ENCODE peak calls at places on chromosomes 13 and 19, in eight cellular contexts. One of them, this sample, is unnamed.

GRCh38 chr19:16325671-16326400 is 1.2 kb downstream of the KLF2 start:
- DNase-seq in esophagus muscularis mucosa: no peak
- DNase-seq in thyroid gland: peak; percentile 40
- DNase-seq in hepatocyte: peak; percentile 50
- DNase-seq in SK-N-MC: no peak
- DNase-seq in AG09309: no peak
- DNase-seq in aorta: peak; percentile 87
- DNase-seq in effector memory CD4-positive, alpha-beta T cell: peak; percentile 66
- DNase-seq in this sample: no peak

GRCh38 chr19:40687525-40688016 is 2.9 kb downstream of the NUMBL start:
- DNase-seq in hepatocyte: no peak
- DNase-seq in AG09309: no peak
- DNase-seq in esophagus muscularis mucosa: peak; percentile 96
- DNase-seq in thyroid gland: peak; percentile 27
- DNase-seq in effector memory CD4-positive, alpha-beta T cell: no peak
- DNase-seq in aorta: peak; percentile 95
- DNase-seq in SK-N-MC: no peak
- DNase-seq in this sample: no peak

GRCh38 chr13:32284927-32285632 is 30.1 kb downstream of the ZAR1L start:
- DNase-seq in effector memory CD4-positive, alpha-beta T cell: no peak
- DNase-seq in thyroid gland: peak; percentile 76
- DNase-seq in AG09309: peak; percentile 20
- DNase-seq in hepatocyte: no peak
- DNase-seq in aorta: no peak
- DNase-seq in SK-N-MC: peak; percentile 22
- DNase-seq in esophagus muscularis mucosa: no peak
- DNase-seq in this sample: no peak

GRCh38 chr13:104875008-104875762 is 1660.3 kb downstream of the EFNB2 start:
- DNase-seq in hepatocyte: no peak
- DNase-seq in aorta: no peak
- DNase-seq in effector memory CD4-positive, alpha-beta T cell: no peak
- DNase-seq in thyroid gland: no peak
- DNase-seq in AG09309: no peak
- DNase-seq in SK-N-MC: no peak
- DNase-seq in esophagus muscularis mucosa: no peak
- DNase-seq in this sample: peak; percentile 61

GRCh38 chr13:40340368-40341085 is 325.9 kb downstream of the FOXO1 start:
- DNase-seq in aorta: no peak
- DNase-seq in esophagus muscularis mucosa: no peak
- DNase-seq in hepatocyte: no peak
- DNase-seq in AG09309: no peak
- DNase-seq in SK-N-MC: no peak
- DNase-seq in effector memory CD4-positive, alpha-beta T cell: no peak
- DNase-seq in thyroid gland: peak; percentile 6
- DNase-seq in this sample: no peak

GRCh38 chr13:42553098-42554046 is 20.6 kb upstream of the TNFSF11 start:
- DNase-seq in hepatocyte: peak; percentile 56
- DNase-seq in thyroid gland: no peak
- DNase-seq in esophagus muscularis mucosa: no peak
- DNase-seq in AG09309: no peak
- DNase-seq in effector memory CD4-positive, alpha-beta T cell: no peak
- DNase-seq in aorta: no peak
- DNase-seq in SK-N-MC: no peak
- DNase-seq in this sample: no peak

GRCh38 chr13:32745509-32745908 is 159.3 kb downstream of the PDS5B start:
- DNase-seq in thyroid gland: no peak
- DNase-seq in hepatocyte: no peak
- DNase-seq in esophagus muscularis mucosa: no peak
- DNase-seq in SK-N-MC: no peak
- DNase-seq in AG09309: no peak
- DNase-seq in aorta: no peak
- DNase-seq in effector memory CD4-positive, alpha-beta T cell: no peak
- DNase-seq in this sample: no peak

GRCh38 chr13:33109801-33110200 is 93.6 kb downstream of the KL start:
- DNase-seq in hepatocyte: no peak
- DNase-seq in aorta: no peak
- DNase-seq in AG09309: no peak
- DNase-seq in thyroid gland: no peak
- DNase-seq in esophagus muscularis mucosa: no peak
- DNase-seq in effector memory CD4-positive, alpha-beta T cell: no peak
- DNase-seq in SK-N-MC: no peak
- DNase-seq in this sample: no peak

GRCh38 chr13:113350065-113350937 is 13.6 kb downstream of the GRTP1 start:
- DNase-seq in AG09309: no peak
- DNase-seq in aorta: peak; percentile 65
- DNase-seq in esophagus muscularis mucosa: no peak
- DNase-seq in effector memory CD4-positive, alpha-beta T cell: no peak
- DNase-seq in hepatocyte: no peak
- DNase-seq in SK-N-MC: no peak
- DNase-seq in thyroid gland: no peak
- DNase-seq in this sample: no peak

GRCh38 chr13:38767506-38768265 is 80.8 kb downstream of the FREM2 start:
- DNase-seq in SK-N-MC: no peak
- DNase-seq in effector memory CD4-positive, alpha-beta T cell: no peak
- DNase-seq in aorta: no peak
- DNase-seq in hepatocyte: no peak
- DNase-seq in thyroid gland: peak; percentile 44
- DNase-seq in AG09309: no peak
- DNase-seq in esophagus muscularis mucosa: no peak
- DNase-seq in this sample: no peak

GRCh38 chr13:111895896-111896821 is 170.8 kb upstream of the SOX1 start:
- DNase-seq in aorta: peak; percentile 59
- DNase-seq in effector memory CD4-positive, alpha-beta T cell: no peak
- DNase-seq in AG09309: no peak
- DNase-seq in hepatocyte: no peak
- DNase-seq in thyroid gland: no peak
- DNase-seq in SK-N-MC: no peak
- DNase-seq in esophagus muscularis mucosa: no peak
- DNase-seq in this sample: no peak

GRCh38 chr19:19034204-19034624 is 811 bp downstream of the ARMC6 start:
- DNase-seq in effector memory CD4-positive, alpha-beta T cell: peak; percentile 66
- DNase-seq in thyroid gland: peak; percentile 42
- DNase-seq in hepatocyte: peak; percentile 85
- DNase-seq in AG09309: no peak
- DNase-seq in aorta: no peak
- DNase-seq in esophagus muscularis mucosa: no peak
- DNase-seq in SK-N-MC: peak; percentile 48
- DNase-seq in this sample: peak; percentile 88

GRCh38 chr19:44164327-44164672 is 600 bp upstream of the ZNF226 start:
- DNase-seq in thyroid gland: no peak
- DNase-seq in SK-N-MC: no peak
- DNase-seq in hepatocyte: no peak
- DNase-seq in effector memory CD4-positive, alpha-beta T cell: no peak
- DNase-seq in aorta: no peak
- DNase-seq in esophagus muscularis mucosa: no peak
- DNase-seq in AG09309: no peak
- DNase-seq in this sample: no peak

DNA sequence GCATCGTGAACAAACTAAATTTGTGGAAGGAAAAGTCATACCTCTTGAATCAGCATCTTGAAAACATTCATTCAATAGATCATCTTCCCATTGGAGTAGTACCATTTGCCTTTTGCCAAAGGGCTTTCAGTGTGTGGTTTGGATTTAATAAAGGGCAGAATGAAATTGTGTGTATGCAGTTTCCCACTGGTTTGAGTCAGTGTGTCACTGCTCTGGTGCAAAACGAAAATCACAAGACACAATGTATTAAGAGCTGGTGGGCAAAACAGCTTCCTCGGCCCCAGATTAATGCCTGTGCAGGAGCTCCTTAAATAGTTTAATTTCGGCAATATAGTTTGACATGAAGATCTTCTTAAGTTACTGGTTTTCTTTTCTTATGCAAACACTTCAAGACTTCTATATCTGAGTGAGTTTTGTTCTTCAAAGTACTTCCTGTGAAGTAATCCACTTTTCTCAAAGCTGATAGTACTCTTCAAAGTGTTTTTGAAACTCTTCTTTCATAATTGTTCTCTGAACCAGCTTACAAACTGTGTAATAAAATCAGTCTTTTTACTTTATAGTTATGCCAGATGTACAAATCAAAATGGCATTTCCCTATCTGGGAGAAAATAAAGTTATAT is 32.1 kb downstream of the RASL11A start:
- DNase-seq in esophagus muscularis mucosa: no peak
- DNase-seq in effector memory CD4-positive, alpha-beta T cell: no peak
- DNase-seq in aorta: no peak
- DNase-seq in AG09309: no peak
- DNase-seq in thyroid gland: no peak
- DNase-seq in hepatocyte: no peak
- DNase-seq in SK-N-MC: no peak
- DNase-seq in this sample: peak; percentile 37
- H3K4me3 ChIP-seq in esophagus muscularis mucosa: no peak overlapping the region
- H3K4me3 ChIP-seq in effector memory CD4-positive, alpha-beta T cell: no peak overlapping the region
- H3K4me3 ChIP-seq in aorta: no peak overlapping the region
- H3K4me3 ChIP-seq in AG09309: no peak overlapping the region
- H3K4me3 ChIP-seq in thyroid gland: no peak overlapping the region
- H3K4me3 ChIP-seq in hepatocyte: no peak overlapping the region
- H3K4me3 ChIP-seq in SK-N-MC: no peak overlapping the region
- H3K4me3 ChIP-seq in this sample: no peak overlapping the region

DNA sequence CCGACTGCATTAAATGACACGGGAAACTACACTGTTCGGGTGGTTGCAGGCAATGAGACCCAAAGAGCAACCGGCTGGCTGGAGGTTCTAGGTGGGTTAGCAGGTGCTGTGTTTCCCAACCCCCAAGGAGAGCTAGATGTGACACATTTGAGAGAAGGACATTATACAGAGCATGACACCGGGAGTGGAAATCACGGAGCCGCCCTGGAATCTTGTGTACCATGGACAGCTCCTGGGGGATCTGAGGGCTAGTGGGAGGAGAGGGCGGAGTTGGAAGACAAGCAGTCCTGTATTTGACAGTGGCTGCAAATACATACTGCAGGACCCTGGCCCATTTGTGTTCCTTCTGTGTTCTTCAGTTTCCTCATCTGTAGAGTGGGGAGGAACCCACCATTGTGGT is 2.3 kb downstream of the CEACAM18 start:
- DNase-seq in effector memory CD4-positive, alpha-beta T cell: no peak
- DNase-seq in esophagus muscularis mucosa: no peak
- DNase-seq in SK-N-MC: no peak
- DNase-seq in hepatocyte: peak; percentile 38
- DNase-seq in aorta: no peak
- DNase-seq in thyroid gland: no peak
- DNase-seq in AG09309: no peak
- DNase-seq in this sample: no peak
- H3K4me3 ChIP-seq in effector memory CD4-positive, alpha-beta T cell: no peak overlapping the region
- H3K4me3 ChIP-seq in esophagus muscularis mucosa: no peak overlapping the region
- H3K4me3 ChIP-seq in SK-N-MC: no peak overlapping the region
- H3K4me3 ChIP-seq in hepatocyte: no peak overlapping the region
- H3K4me3 ChIP-seq in aorta: no peak overlapping the region
- H3K4me3 ChIP-seq in thyroid gland: no peak overlapping the region
- H3K4me3 ChIP-seq in AG09309: no peak overlapping the region
- H3K4me3 ChIP-seq in this sample: no peak overlapping the region

DNA sequence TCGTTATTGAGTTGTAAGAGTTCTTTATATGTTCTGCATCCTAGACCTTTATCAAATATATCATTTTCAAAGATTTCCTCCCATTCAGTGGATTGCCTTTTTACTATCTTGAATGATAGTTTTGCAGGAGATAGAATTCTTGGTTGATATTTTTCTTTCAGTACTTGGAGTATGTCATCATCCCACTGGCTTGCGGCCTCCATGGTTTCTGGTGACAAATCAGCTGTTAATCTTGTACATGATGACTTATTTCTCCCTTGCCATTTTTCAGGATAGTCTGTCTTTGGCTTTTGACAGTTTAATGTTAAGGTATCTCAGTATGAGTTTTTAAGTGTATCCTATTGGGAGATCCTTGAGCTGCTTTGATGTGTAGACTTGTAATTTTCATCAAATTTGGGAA is 8.5 kb downstream of the ZNF557 start:
- DNase-seq in thyroid gland: no peak
- DNase-seq in AG09309: no peak
- DNase-seq in aorta: no peak
- DNase-seq in esophagus muscularis mucosa: no peak
- DNase-seq in SK-N-MC: no peak
- DNase-seq in effector memory CD4-positive, alpha-beta T cell: no peak
- DNase-seq in hepatocyte: no peak
- DNase-seq in this sample: no peak
- H3K4me3 ChIP-seq in thyroid gland: no peak overlapping the region
- H3K4me3 ChIP-seq in AG09309: no peak overlapping the region
- H3K4me3 ChIP-seq in aorta: no peak overlapping the region
- H3K4me3 ChIP-seq in esophagus muscularis mucosa: no peak overlapping the region
- H3K4me3 ChIP-seq in SK-N-MC: no peak overlapping the region
- H3K4me3 ChIP-seq in effector memory CD4-positive, alpha-beta T cell: no peak overlapping the region
- H3K4me3 ChIP-seq in hepatocyte: no peak overlapping the region
- H3K4me3 ChIP-seq in this sample: no peak overlapping the region

GRCh38 chr19:3985643-3986259 is 488 bp upstream of the EEF2 start:
- DNase-seq in hepatocyte: no peak
- DNase-seq in aorta: no peak
- DNase-seq in thyroid gland: no peak
- DNase-seq in effector memory CD4-positive, alpha-beta T cell: no peak
- DNase-seq in SK-N-MC: no peak
- DNase-seq in esophagus muscularis mucosa: no peak
- DNase-seq in AG09309: no peak
- DNase-seq in this sample: no peak

GRCh38 chr19:3987619-3988371 is 2.5 kb upstream of the EEF2 start:
- DNase-seq in hepatocyte: peak; percentile 94
- DNase-seq in SK-N-MC: peak; percentile 59
- DNase-seq in thyroid gland: peak; percentile 89
- DNase-seq in AG09309: no peak
- DNase-seq in aorta: peak; percentile 95
- DNase-seq in esophagus muscularis mucosa: no peak
- DNase-seq in effector memory CD4-positive, alpha-beta T cell: peak; percentile 87
- DNase-seq in this sample: peak; percentile 84

GRCh38 chr19:3984584-3984907 is 717 bp downstream of the EEF2 start:
- DNase-seq in hepatocyte: no peak
- DNase-seq in thyroid gland: no peak
- DNase-seq in esophagus muscularis mucosa: no peak
- DNase-seq in aorta: no peak
- DNase-seq in effector memory CD4-positive, alpha-beta T cell: no peak
- DNase-seq in AG09309: no peak
- DNase-seq in SK-N-MC: no peak
- DNase-seq in this sample: no peak

GRCh38 chr19:3984908-3985642 is at the start of gene EEF2:
- DNase-seq in effector memory CD4-positive, alpha-beta T cell: peak; percentile 85
- DNase-seq in thyroid gland: peak; percentile 86
- DNase-seq in SK-N-MC: peak; percentile 50
- DNase-seq in aorta: peak; percentile 96
- DNase-seq in AG09309: peak; percentile 68
- DNase-seq in hepatocyte: peak; percentile 96
- DNase-seq in esophagus muscularis mucosa: peak; percentile 97
- DNase-seq in this sample: peak; percentile 87

DNA sequence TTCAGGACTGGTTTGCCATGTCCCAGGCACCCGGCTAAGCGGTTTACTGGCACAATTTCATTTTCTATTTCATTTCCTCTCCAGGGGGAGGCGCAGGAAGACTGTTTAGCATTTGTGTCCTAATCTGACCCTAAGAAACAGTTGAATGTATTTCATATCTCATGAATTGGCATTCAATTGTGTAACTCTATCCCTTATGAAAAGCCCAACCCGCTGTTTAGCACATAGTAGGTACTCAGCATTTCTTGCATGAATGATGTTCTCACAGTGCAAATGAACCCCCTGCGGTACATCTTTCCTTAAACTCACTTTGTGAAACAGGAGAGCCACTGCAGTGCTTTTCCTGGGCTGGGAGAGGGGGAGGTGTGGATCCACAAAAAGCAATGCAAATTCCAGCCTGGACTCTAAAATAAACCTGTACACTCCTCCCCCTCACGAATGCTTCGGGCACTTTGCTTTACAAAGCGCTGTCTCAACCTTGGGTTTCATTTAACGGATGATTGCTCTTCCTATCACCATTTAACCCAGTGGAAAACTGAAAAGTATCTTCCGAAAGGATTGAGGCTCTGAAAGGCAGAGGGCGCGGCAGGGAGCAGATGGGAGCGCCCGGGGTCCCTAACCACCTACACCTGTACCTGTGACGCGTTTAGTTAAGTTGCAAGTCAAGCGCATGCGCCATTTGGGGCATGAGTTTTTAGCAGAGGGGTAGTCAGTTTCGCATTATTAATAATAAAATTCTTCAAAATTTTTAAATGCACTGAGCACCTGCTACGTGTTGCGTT is 1.2 kb upstream of the EEF2 start:
- DNase-seq in thyroid gland: peak; percentile 83
- DNase-seq in aorta: no peak
- DNase-seq in SK-N-MC: peak; percentile 79
- DNase-seq in esophagus muscularis mucosa: no peak
- DNase-seq in effector memory CD4-positive, alpha-beta T cell: peak; percentile 53
- DNase-seq in hepatocyte: peak; percentile 85
- DNase-seq in AG09309: peak; percentile 38
- DNase-seq in this sample: peak; percentile 72
- H3K4me3 ChIP-seq in thyroid gland: no peak overlapping the region
- H3K4me3 ChIP-seq in aorta: no peak overlapping the region
- H3K4me3 ChIP-seq in SK-N-MC: peak overlapping the region; percentile 90
- H3K4me3 ChIP-seq in esophagus muscularis mucosa: peak overlapping the region; percentile 99
- H3K4me3 ChIP-seq in effector memory CD4-positive, alpha-beta T cell: peak overlapping the region; percentile 99
- H3K4me3 ChIP-seq in hepatocyte: peak overlapping the region; percentile 3
- H3K4me3 ChIP-seq in AG09309: peak overlapping the region; percentile 78
- H3K4me3 ChIP-seq in this sample: peak overlapping the region; percentile 100